ENCODE peak calls at places on chromosomes 7 and 10, in five cellular contexts. J, U, D, W and X are unnamed samples.

GRCh38 chr10:51700228-51700835 is 937 bp upstream of the CSTF2T start:
- DNase-seq in U (peak; percentile 55), W (no peak), J (peak; percentile 32), D (no peak), X (no peak)

GRCh38 chr7:37031571-37032257 is 307.4 kb upstream of the AOAH start:
- DNase-seq in U (peak; percentile 93), D (peak; percentile 54), W (peak; percentile 99), J (peak; percentile 99), X (peak; percentile 90)

GRCh38 chr7:15783971-15784693 is 97.6 kb upstream of the MEOX2 start:
- DNase-seq in D (no peak), U (no peak), W (no peak), J (no peak), X (no peak)

GRCh38 chr7:129313282-129313681 is 88.5 kb downstream of the AHCYL2 start:
- DNase-seq in W (no peak), D (no peak), U (no peak), J (no peak), X (no peak)

GRCh38 chr10:248307-248706 is 113.1 kb downstream of the ZMYND11 start:
- DNase-seq in W (no peak), J (peak; percentile 64), D (no peak), U (no peak), X (no peak)

GRCh38 chr7:2242541-2243482 is 786 bp downstream of the NUDT1 start:
- DNase-seq in J (no peak), W (no peak), U (no peak), D (no peak), X (no peak)

GRCh38 chr10:33016988-33017387 is 59.0 kb upstream of the ITGB1 start:
- DNase-seq in D (no peak), W (no peak), J (no peak), U (no peak), X (no peak)

GRCh38 chr7:84230491-84230890 is 35.9 kb upstream of the SEMA3A start:
- DNase-seq in D (no peak), J (no peak), U (no peak), W (no peak), X (no peak)

GRCh38 chr7:22896917-22897316 is 74.3 kb upstream of the TOMM7 start:
- DNase-seq in U (peak; percentile 23), W (peak; percentile 7), J (no peak), D (no peak), X (no peak)

GRCh38 chr10:72152286-72152685 is 63.5 kb upstream of the ANAPC16 start:
- DNase-seq in J (no peak), D (no peak), U (no peak), W (no peak), X (no peak)

GRCh38 chr7:28957822-28958234 is 302 bp downstream of the TRIL start:
- DNase-seq in W (no peak), U (peak; percentile 41), J (no peak), D (no peak), X (no peak)
- H3K4me3 ChIP-seq in W (no peak overlapping the region), U (peak overlapping the region; percentile 95), J (peak overlapping the region; percentile 43), D (peak overlapping the region; percentile 65), X (peak overlapping the region; percentile 22)

GRCh38 chr10:115046686-115047244 is 46.4 kb upstream of the ATRNL1 start:
- DNase-seq in J (no peak), W (no peak), U (no peak), D (no peak), X (no peak)
- TF ChIP-seq EZH2 in J (no peak), W (no peak), U (no peak), D (no peak), X (no peak)

DNA sequence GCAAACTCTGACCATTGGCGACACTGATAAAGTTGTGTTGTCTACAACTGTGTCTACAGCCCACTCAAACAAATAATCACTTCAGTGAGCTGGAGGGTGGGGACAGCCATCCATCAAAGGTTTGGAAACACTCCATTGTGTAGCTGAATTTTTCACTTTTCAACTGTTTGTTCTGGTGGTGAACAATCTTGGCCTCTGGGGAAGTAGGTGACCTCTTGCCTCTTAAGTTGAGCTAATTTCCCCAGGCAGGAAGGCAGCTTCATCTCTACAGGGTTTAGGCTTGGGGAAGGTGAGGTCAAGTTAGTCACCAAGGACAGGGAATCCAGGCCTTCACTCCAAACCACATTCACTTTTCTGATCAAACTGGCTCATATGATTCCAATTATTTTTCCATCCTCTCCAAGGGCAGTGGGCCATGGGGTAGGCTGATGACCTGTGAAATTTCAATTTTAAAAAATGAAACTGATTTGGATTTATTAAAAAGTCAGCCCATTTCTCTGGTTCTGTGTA is 138.3 kb upstream of the HABP2 start:
- DNase-seq in U (no peak), W (no peak), J (no peak), D (no peak), X (no peak)
- H3K4me3 ChIP-seq in U (no peak overlapping the region), W (no peak overlapping the region), J (no peak overlapping the region), D (no peak overlapping the region), X (no peak overlapping the region)

GRCh38 chr7:29564455-29565185 is 985 bp downstream of the PRR15 start:
- DNase-seq in W (no peak), J (peak; percentile 46), D (no peak), U (peak; percentile 74), X (peak; percentile 59)
- TF ChIP-seq EZH2 in W (no peak), J (peak; percentile 29), D (peak; percentile 61), U (no peak), X (no peak)

GRCh38 chr10:59002011-59002410 is 174.4 kb upstream of the PHYHIPL start:
- DNase-seq in U (no peak), J (no peak), D (no peak), W (no peak), X (no peak)

GRCh38 chr10:59006511-59007306 is 169.7 kb upstream of the PHYHIPL start:
- DNase-seq in W (no peak), U (no peak), J (peak; percentile 81), D (no peak), X (no peak)

GRCh38 chr10:59004392-59004791 is 172.1 kb upstream of the PHYHIPL start:
- DNase-seq in D (no peak), J (no peak), W (no peak), U (no peak), X (no peak)

GRCh38 chr10:59000162-59000825 is 176.1 kb upstream of the PHYHIPL start:
- DNase-seq in J (no peak), U (no peak), W (no peak), D (no peak), X (no peak)

GRCh38 chr10:59003203-59003602 is 173.2 kb upstream of the PHYHIPL start:
- DNase-seq in W (no peak), U (no peak), J (no peak), D (no peak), X (no peak)
- H3K4me3 ChIP-seq in W (no peak overlapping the region), U (no peak overlapping the region), J (no peak overlapping the region), D (no peak overlapping the region), X (no peak overlapping the region)

GRCh38 chr7:27197137-27198042 is 2.5 kb downstream of the HOXA13 start:
- DNase-seq in J (no peak), W (no peak), D (no peak), U (no peak), X (no peak)

GRCh38 chr7:27198138-27198841 is 1.6 kb downstream of the HOXA13 start:
- DNase-seq in J (no peak), W (no peak), D (no peak), U (no peak), X (no peak)

GRCh38 chr7:27200761-27201230 is 905 bp upstream of the HOXA13 start:
- DNase-seq in U (no peak), W (no peak), J (no peak), D (no peak), X (no peak)

GRCh38 chr7:27199820-27200760 is at the start of gene HOXA13:
- DNase-seq in J (no peak), U (peak; percentile 89), W (peak; percentile 48), D (no peak), X (no peak)

DNA sequence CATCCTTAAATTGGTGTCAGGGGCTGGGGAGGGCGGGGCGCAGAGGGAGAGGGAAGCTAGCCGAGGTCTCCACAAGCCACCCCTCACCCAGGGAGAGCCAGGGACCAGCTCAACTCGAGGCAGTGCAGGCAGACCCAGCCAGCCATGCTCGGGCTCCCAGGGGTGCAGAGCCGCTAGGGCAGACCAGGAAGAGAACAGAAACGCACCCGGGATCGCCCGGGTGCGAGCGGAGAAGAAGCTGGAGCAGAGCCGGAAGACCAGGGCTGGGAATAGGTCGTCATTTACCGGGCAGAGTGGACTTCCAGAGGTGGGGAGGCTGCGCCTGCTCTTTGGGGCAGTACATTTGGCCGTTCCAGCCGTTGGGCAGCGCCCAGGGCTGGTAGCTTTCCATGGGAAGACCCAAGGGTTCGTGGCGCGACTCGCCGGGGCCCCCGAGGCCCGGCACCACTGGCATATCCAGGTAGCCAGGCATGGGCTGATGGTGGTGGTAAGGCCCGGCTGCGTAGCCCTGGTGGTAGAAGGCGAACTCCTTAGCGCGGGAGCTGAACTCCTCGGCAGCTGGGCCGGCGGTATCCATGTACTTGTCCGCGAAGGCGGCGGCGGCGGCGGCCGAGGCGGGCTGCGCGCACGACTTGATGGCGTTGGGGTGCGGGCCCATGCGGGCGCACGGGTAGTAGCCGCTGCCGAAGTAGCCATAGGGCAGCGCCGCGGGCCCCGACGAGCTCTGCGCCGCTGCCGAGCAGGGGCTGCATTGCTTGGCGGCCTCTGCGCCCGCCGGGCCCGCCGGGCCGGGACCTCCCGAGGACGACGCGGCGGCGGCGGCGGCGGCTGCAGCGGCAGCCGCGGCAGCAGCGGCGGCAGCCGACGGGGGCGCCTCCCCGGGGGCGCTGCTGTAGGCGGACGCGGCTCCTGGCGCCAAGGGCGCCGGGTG is 755 bp downstream of the HOXA13 start:
- DNase-seq in W (no peak), J (no peak), D (no peak), U (no peak), X (no peak)
- TF ChIP-seq EZH2 in W (no peak), J (peak; percentile 92), D (peak; percentile 98), U (peak; percentile 63), X (peak; percentile 99)

GRCh38 chr7:138739859-138740258 is 38.7 kb upstream of the SVOPL start:
- DNase-seq in U (no peak), D (no peak), J (no peak), W (no peak), X (no peak)

GRCh38 chr7:138738114-138738513 is 37.0 kb upstream of the SVOPL start:
- DNase-seq in D (no peak), U (no peak), J (no peak), W (no peak), X (no peak)

GRCh38 chr7:138735399-138735798 is 34.2 kb upstream of the SVOPL start:
- DNase-seq in D (no peak), J (no peak), W (no peak), U (no peak), X (no peak)

GRCh38 chr7:138741453-138741735 is 40.2 kb upstream of the SVOPL start:
- DNase-seq in U (no peak), D (no peak), J (no peak), W (no peak), X (no peak)

GRCh38 chr7:138738551-138739335 is 37.6 kb upstream of the SVOPL start:
- DNase-seq in D (peak; percentile 75), J (peak; percentile 64), U (peak; percentile 91), W (peak; percentile 78), X (peak; percentile 5)
- H3K4me3 ChIP-seq in D (no peak overlapping the region), J (no peak overlapping the region), U (no peak overlapping the region), W (no peak overlapping the region), X (no peak overlapping the region)